ENCODE peak calls at places on chromosomes 4 and X, in six cellular contexts. S, X, N, Z, K and H are unnamed samples.
A peak's percentile ranks its signal among the peaks of the same experiment; 100 is the strongest.

GRCh38 chrX:69031971-69032391 is 133.3 kb downstream of the PJA1 start:
- DNase-seq in N (no peak), Z (no peak), S (no peak), K (no peak), X (no peak), H (no peak)

GRCh38 chrX:55767100-55767499 is 49.6 kb downstream of the RRAGB start:
- DNase-seq in X (no peak), K (no peak), S (no peak), N (no peak), Z (no peak), H (peak; percentile 43)

GRCh38 chr4:159360549-159360948 is 257.7 kb downstream of the RAPGEF2 start:
- DNase-seq in K (no peak), S (no peak), Z (no peak), X (no peak), N (no peak), H (peak; percentile 87)

GRCh38 chr4:33071552-33071951 is 2351.4 kb downstream of the PCDH7 start:
- DNase-seq in X (no peak), N (no peak), K (no peak), S (no peak), Z (no peak), H (no peak)

GRCh38 chr4:84258905-84259830 is 239.9 kb downstream of the NKX6-1 start:
- DNase-seq in X (no peak), K (peak; percentile 11), S (no peak), Z (peak; percentile 80), N (no peak), H (peak; percentile 53)

GRCh38 chr4:98232202-98232601 is 29.0 kb upstream of the RAP1GDS1 start:
- DNase-seq in X (no peak), K (no peak), Z (no peak), S (no peak), N (no peak), H (peak; percentile 39)

GRCh38 chr4:109079177-109079576 is 223.3 kb downstream of the COL25A1 start:
- DNase-seq in K (no peak), N (no peak), S (no peak), Z (no peak), X (no peak), H (peak; percentile 41)

GRCh38 chr4:137610960-137611359 is 78.7 kb upstream of the PCDH18 start:
- DNase-seq in S (no peak), Z (peak; percentile 64), N (no peak), K (peak; percentile 1), X (no peak), H (peak; percentile 61)

GRCh38 chr4:79996950-79997349 is 76.1 kb downstream of the ANTXR2 start:
- DNase-seq in X (no peak), N (no peak), S (no peak), Z (no peak), K (no peak), H (no peak)

GRCh38 chr4:56348582-56348981 is 38.7 kb downstream of the AASDH start:
- DNase-seq in N (no peak), Z (peak; percentile 59), K (no peak), X (no peak), S (no peak), H (no peak)

GRCh38 chrX:86946569-86946968 is 571.0 kb upstream of the KLHL4 start:
- DNase-seq in Z (peak; percentile 58), K (peak; percentile 30), S (no peak), X (no peak), N (no peak), H (peak; percentile 30)

GRCh38 chr4:42326040-42326439 is 71.2 kb upstream of the SHISA3 start:
- DNase-seq in S (no peak), K (no peak), X (no peak), N (no peak), Z (no peak), H (no peak)

GRCh38 chr4:87042986-87043820 is 108.4 kb downstream of the AFF1 start:
- DNase-seq in K (no peak), S (no peak), N (no peak), Z (peak; percentile 49), X (no peak), H (no peak)

GRCh38 chrX:50978920-50979660 is 68.6 kb downstream of the BMP15 start:
- DNase-seq in N (no peak), Z (peak; percentile 52), X (no peak), K (no peak), S (no peak), H (no peak)

GRCh38 chr4:82522472-82522871 is 39.3 kb downstream of the TMEM150C start:
- DNase-seq in X (no peak), K (no peak), S (no peak), N (no peak), Z (peak; percentile 12), H (no peak)

GRCh38 chrX:41085105-41085882 is at the start of gene USP9X:
- DNase-seq in N (peak; percentile 92), Z (peak; percentile 78), K (peak; percentile 66), S (peak; percentile 86), X (peak; percentile 95), H (peak; percentile 93)

GRCh38 chr4:76147454-76148141 is 599 bp downstream of the NUP54 start:
- DNase-seq in X (peak; percentile 20), K (peak; percentile 66), N (no peak), Z (peak; percentile 98), S (no peak), H (peak; percentile 98)

GRCh38 chrX:70664726-70665125 is 220.1 kb downstream of the DLG3 start:
- DNase-seq in Z (peak; percentile 51), K (peak; percentile 19), S (no peak), X (no peak), N (no peak), H (peak; percentile 53)

GRCh38 chr4:107757860-107758476 is 37.9 kb upstream of the PAPSS1 start:
- DNase-seq in S (no peak), Z (peak; percentile 63), X (no peak), N (peak; percentile 17), K (peak; percentile 28), H (peak; percentile 64)

GRCh38 chr4:74127745-74128144 is 28.8 kb upstream of the CXCL2 start:
- DNase-seq in X (no peak), S (no peak), Z (no peak), K (no peak), N (no peak), H (no peak)

GRCh38 chr4:176475091-176475490 is 155.3 kb downstream of the SPCS3 start:
- DNase-seq in X (no peak), S (no peak), K (no peak), N (no peak), Z (no peak), H (no peak)

GRCh38 chrX:100411802-100412333 is 1.8 kb upstream of the PCDH19 start:
- DNase-seq in S (no peak), X (no peak), N (no peak), K (no peak), Z (no peak), H (no peak)

GRCh38 chr4:113555868-113556267 is 205.7 kb downstream of the CAMK2D start:
- DNase-seq in S (no peak), K (no peak), Z (no peak), N (no peak), X (no peak), H (no peak)

GRCh38 chr4:186887211-186887785 is 163.6 kb upstream of the FAT1 start:
- DNase-seq in S (no peak), X (no peak), Z (peak; percentile 26), K (no peak), N (no peak), H (peak; percentile 9)

GRCh38 chr4:140300271-140300970 is 73.0 kb upstream of the SCOC start:
- DNase-seq in Z (no peak), N (no peak), X (peak; percentile 54), S (no peak), K (no peak), H (peak; percentile 60)

GRCh38 chr4:21469438-21470032 is 479.0 kb downstream of the KCNIP4 start:
- DNase-seq in Z (peak; percentile 51), N (no peak), K (peak; percentile 11), S (no peak), X (no peak), H (peak; percentile 57)

GRCh38 chrX:22296871-22297270 is 24.2 kb downstream of the CBLL2 start:
- DNase-seq in X (no peak), N (no peak), K (no peak), Z (no peak), S (no peak), H (no peak)

GRCh38 chr4:135927651-135928050 is 1604.6 kb downstream of the PCDH18 start:
- DNase-seq in X (no peak), Z (no peak), K (peak; percentile 9), S (no peak), N (no peak), H (peak; percentile 3)

GRCh38 chr4:18322111-18322510 is 300.6 kb upstream of the LCORL start:
- DNase-seq in K (no peak), S (no peak), X (no peak), Z (no peak), N (no peak), H (no peak)

GRCh38 chr4:18318682-18319410 is 297.3 kb upstream of the LCORL start:
- DNase-seq in S (peak; percentile 60), N (no peak), X (peak; percentile 24), K (no peak), Z (peak; percentile 16), H (peak; percentile 1)

GRCh38 chr4:18314731-18315130 is 293.2 kb upstream of the LCORL start:
- DNase-seq in N (no peak), X (no peak), S (no peak), K (no peak), Z (no peak), H (no peak)

DNA sequence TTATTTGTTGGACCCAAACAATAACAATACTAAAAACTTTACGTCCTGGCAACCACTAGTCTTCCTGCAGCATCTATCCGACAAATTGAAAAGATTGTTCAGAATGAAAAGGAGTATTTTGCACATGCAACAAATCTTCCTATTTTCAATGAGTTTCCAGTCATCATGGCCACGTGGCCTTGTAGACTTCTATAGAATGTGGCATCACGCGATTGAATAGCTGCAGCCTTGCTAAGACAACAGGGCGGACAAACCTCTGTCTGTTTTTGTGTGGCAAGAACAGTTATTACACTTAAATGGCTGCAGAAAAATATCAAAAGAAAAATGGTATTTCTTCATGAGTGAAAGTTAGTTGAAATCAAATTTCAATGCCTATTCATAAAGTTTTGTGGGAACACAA is 297.9 kb upstream of the LCORL start:
- DNase-seq in N (no peak), K (no peak), Z (no peak), X (no peak), S (no peak), H (no peak)
- H3K4me3 ChIP-seq in N (no peak overlapping the region), K (no peak overlapping the region), Z (no peak overlapping the region), X (no peak overlapping the region), S (no peak overlapping the region), H (no peak overlapping the region)

GRCh38 chr4:122458625-122459024 is 2.1 kb upstream of the IL2 start:
- DNase-seq in Z (peak; percentile 1), K (no peak), S (no peak), X (no peak), N (no peak), H (peak; percentile 6)
- H3K4me3 ChIP-seq in Z (no peak overlapping the region), K (peak overlapping the region; percentile 60), S (no peak overlapping the region), X (no peak overlapping the region), N (peak overlapping the region; percentile 57), H (no peak overlapping the region)

GRCh38 chrX:131828482-131828881 is 194.6 kb upstream of the STK26 start:
- DNase-seq in N (no peak), K (no peak), Z (peak; percentile 32), S (no peak), X (no peak), H (no peak)
- H3K4me3 ChIP-seq in N (no peak overlapping the region), K (peak overlapping the region; percentile 64), Z (peak overlapping the region; percentile 74), S (no peak overlapping the region), X (no peak overlapping the region), H (no peak overlapping the region)

DNA sequence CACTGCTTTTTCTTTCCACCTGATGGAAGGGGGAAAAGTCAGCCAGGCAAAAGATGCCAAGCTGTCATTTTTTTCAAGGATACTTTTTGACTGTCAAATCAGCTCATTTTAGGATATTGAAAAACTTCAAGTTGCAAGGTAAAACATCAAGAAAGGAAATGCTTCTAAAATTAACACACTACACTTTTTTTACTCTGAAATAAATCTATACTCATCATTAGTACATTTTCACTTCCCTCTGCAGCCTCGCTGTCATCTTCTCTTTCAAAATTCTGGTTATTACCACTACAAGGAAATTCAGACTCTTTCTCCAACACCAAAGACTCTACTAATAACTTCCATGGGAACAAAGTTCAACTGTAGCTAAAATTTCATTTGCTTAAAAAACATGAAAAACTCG is 41.6 kb downstream of the APBB2 start:
- DNase-seq in N (no peak), Z (no peak), S (no peak), X (no peak), K (no peak), H (no peak)
- H3K4me3 ChIP-seq in N (no peak overlapping the region), Z (no peak overlapping the region), S (no peak overlapping the region), X (no peak overlapping the region), K (no peak overlapping the region), H (no peak overlapping the region)